ENCODE peak calls at places on chromosomes 16 and 17, in ten cellular contexts. O, Q, S, K, L, Y, P, A, X and D are unnamed samples.

GRCh38 chr17:48543854-48544355 is 1.0 kb downstream of the HOXB2 start:
- DNase-seq in O (no peak), Q (no peak), S (no peak), K (no peak), L (no peak), Y (no peak), P (peak; percentile 52), A (no peak), X (no peak), D (no peak)

GRCh38 chr16:12750554-12750918 is 53.2 kb downstream of the CPPED1 start:
- DNase-seq in O (no peak), Q (no peak), S (no peak), K (no peak), L (no peak), Y (no peak), P (no peak), A (no peak), X (no peak), D (no peak)

GRCh38 chr17:42438600-42439567 is 15.8 kb upstream of the CAVIN1 start:
- DNase-seq in O (peak; percentile 62), Q (peak; percentile 50), S (no peak), K (peak; percentile 50), L (peak; percentile 49), Y (no peak), P (peak; percentile 51), A (peak; percentile 54), X (no peak), D (peak; percentile 64)

GRCh38 chr16:72241930-72242329 is 70.0 kb upstream of the PMFBP1 start:
- DNase-seq in O (no peak), Q (peak; percentile 76), S (peak; percentile 24), K (no peak), L (no peak), Y (no peak), P (peak; percentile 72), A (peak; percentile 53), X (no peak), D (no peak)

GRCh38 chr17:39045948-39046679 is 78.9 kb upstream of the FBXO47 start:
- DNase-seq in O (no peak), Q (no peak), S (no peak), K (no peak), L (no peak), Y (no peak), P (no peak), A (no peak), X (no peak), D (no peak)

GRCh38 chr17:55812323-55812722 is 61.5 kb downstream of the PCTP start:
- DNase-seq in O (no peak), Q (no peak), S (no peak), K (no peak), L (no peak), Y (no peak), P (no peak), A (no peak), X (no peak), D (no peak)

GRCh38 chr16:77570574-77570973 is 135.7 kb upstream of the ADAMTS18 start:
- DNase-seq in O (no peak), Q (no peak), S (no peak), K (no peak), L (no peak), Y (no peak), P (no peak), A (no peak), X (no peak), D (no peak)

GRCh38 chr17:7782237-7782636 is 51.8 kb upstream of the KDM6B start:
- DNase-seq in O (no peak), Q (peak; percentile 67), S (no peak), K (no peak), L (no peak), Y (no peak), P (peak; percentile 60), A (peak; percentile 11), X (no peak), D (no peak)

GRCh38 chr17:14157822-14158221 is 78.8 kb downstream of the CDRT15 start:
- DNase-seq in O (no peak), Q (no peak), S (no peak), K (no peak), L (no peak), Y (no peak), P (no peak), A (no peak), X (no peak), D (no peak)

GRCh38 chr16:12096162-12096781 is 119.7 kb downstream of the SNX29 start:
- DNase-seq in O (no peak), Q (peak; percentile 78), S (no peak), K (no peak), L (no peak), Y (peak; percentile 17), P (no peak), A (no peak), X (no peak), D (no peak)

GRCh38 chr17:17884281-17885028 is 47.7 kb upstream of the SREBF1 start:
- DNase-seq in O (no peak), Q (no peak), S (no peak), K (no peak), L (no peak), Y (no peak), P (no peak), A (no peak), X (no peak), D (no peak)

DNA sequence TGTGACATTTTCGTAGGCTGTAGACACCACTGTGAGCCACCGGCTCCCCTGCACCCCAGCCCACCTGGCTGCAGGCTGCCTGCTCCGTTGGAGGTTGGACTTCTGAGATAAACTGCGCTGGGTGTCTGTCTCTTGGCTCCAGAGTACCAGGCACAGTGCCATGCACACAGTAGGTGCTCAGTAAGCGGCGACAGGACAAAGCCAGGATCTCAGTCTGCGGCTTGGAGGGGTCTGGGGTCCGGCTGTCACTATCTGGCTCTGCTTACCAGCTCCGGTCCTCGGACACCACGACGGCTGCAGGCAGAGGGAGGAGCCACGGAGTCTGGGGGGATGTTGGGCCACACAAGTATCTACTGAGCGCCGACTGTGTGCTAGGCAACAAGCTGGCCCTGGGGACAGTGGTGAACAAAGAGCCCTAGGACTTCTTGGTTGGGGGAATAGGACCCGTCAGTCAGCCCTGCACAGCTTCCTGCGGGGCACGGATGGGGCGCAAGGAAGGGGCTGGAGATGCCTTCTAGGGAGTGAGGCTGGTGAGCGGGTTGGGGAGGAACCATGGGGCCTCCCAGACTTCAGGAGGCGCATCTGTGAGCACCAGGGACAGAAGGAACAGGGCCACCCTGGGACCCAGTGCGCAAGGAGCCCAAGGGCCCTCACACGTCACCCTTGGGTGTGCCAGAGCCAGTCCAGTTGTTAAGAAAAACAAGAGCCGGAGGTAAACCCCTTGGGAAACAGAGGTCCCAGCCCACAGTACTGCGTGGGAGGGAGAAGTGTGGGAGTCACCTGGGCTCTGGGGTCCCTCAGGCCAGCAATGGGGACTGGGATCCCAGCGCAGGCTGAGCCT is 17.3 kb downstream of the JPH3 start:
- DNase-seq in O (no peak), Q (no peak), S (no peak), K (no peak), L (no peak), Y (no peak), P (no peak), A (no peak), X (no peak), D (no peak)
- H3K27me3 ChIP-seq in O (peaks cover 33% of the 10 kb centered on the region), Q (peaks cover 12% of the 10 kb centered on the region), S (no peaks in the 10 kb centered on the region), K (no peaks in the 10 kb centered on the region), L (no peaks in the 10 kb centered on the region), Y (peaks cover 24% of the 10 kb centered on the region), P (no peaks in the 10 kb centered on the region), A (peaks cover 8% of the 10 kb centered on the region), X (peaks cover 11% of the 10 kb centered on the region), D (no peaks in the 10 kb centered on the region)

DNA sequence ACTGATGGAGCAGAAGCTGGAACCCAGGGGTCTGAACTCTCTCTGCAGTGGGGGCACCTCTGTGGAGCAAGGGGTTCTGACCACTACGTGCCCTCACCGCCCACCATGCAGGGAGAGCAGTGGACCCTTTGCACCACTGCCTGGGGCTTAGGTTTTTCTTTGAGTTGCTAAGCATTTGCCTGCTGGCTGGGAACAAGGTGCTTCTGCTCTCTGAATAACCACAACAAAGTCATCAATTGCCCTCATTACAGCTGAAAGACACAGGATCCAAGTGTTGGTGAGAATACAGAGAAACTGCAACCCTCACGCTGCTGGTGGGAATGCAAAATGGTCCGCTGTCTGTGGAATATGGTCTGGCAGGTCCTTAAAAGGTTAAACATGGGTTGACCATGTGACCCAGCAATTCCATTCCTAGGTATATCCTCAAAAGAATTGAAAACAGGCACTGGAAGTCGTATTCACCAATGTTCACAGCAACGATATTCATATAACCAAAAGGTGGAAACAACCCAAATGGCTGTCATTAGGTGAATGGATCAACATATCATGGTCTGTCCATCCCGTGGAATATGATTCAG is 22.8 kb downstream of the NLRC3 start:
- DNase-seq in O (no peak), Q (no peak), S (no peak), K (no peak), L (no peak), Y (no peak), P (no peak), A (no peak), X (no peak), D (no peak)
- H3K36me3 ChIP-seq in O (peaks cover 19% of the 10 kb centered on the region), Q (no peaks in the 10 kb centered on the region), S (no peaks in the 10 kb centered on the region), K (peaks cover 80% of the 10 kb centered on the region), L (peaks cover 57% of the 10 kb centered on the region), Y (peaks cover 3% of the 10 kb centered on the region), P (no peaks in the 10 kb centered on the region), A (no peaks in the 10 kb centered on the region), X (no peaks in the 10 kb centered on the region), D (no peaks in the 10 kb centered on the region)

GRCh38 chr17:49690256-49690655 is 12.4 kb upstream of the SPOP start:
- DNase-seq in O (no peak), Q (no peak), S (no peak), K (no peak), L (no peak), Y (no peak), P (no peak), A (no peak), X (no peak), D (peak; percentile 27)
- H3K27me3 ChIP-seq in O (no peaks in the 10 kb centered on the region), Q (no peaks in the 10 kb centered on the region), S (no peaks in the 10 kb centered on the region), K (no peaks in the 10 kb centered on the region), L (no peaks in the 10 kb centered on the region), Y (no peaks in the 10 kb centered on the region), P (no peaks in the 10 kb centered on the region), A (no peaks in the 10 kb centered on the region), X (no peaks in the 10 kb centered on the region), D (no peaks in the 10 kb centered on the region)

GRCh38 chr17:65042911-65043310 is 13.6 kb downstream of the GNA13 start:
- DNase-seq in O (no peak), Q (no peak), S (no peak), K (no peak), L (no peak), Y (no peak), P (no peak), A (no peak), X (no peak), D (no peak)

GRCh38 chr17:65037157-65037556 is 19.4 kb downstream of the GNA13 start:
- DNase-seq in O (no peak), Q (no peak), S (no peak), K (no peak), L (no peak), Y (no peak), P (no peak), A (no peak), X (no peak), D (no peak)

GRCh38 chr17:65035704-65036103 is 20.8 kb downstream of the GNA13 start:
- DNase-seq in O (no peak), Q (no peak), S (no peak), K (no peak), L (no peak), Y (no peak), P (no peak), A (no peak), X (no peak), D (no peak)

GRCh38 chr17:65041518-65041917 is 15.0 kb downstream of the GNA13 start:
- DNase-seq in O (no peak), Q (no peak), S (no peak), K (peak; percentile 42), L (no peak), Y (no peak), P (no peak), A (no peak), X (no peak), D (no peak)

GRCh38 chr17:65039349-65039988 is 17.1 kb downstream of the GNA13 start:
- DNase-seq in O (no peak), Q (no peak), S (no peak), K (peak; percentile 75), L (no peak), Y (no peak), P (no peak), A (no peak), X (no peak), D (no peak)
- H3K36me3 ChIP-seq in O (peaks cover 17% of the 10 kb centered on the region), Q (peaks cover 3% of the 10 kb centered on the region), S (no peaks in the 10 kb centered on the region), K (no peaks in the 10 kb centered on the region), L (peaks cover 57% of the 10 kb centered on the region), Y (peaks cover 17% of the 10 kb centered on the region), P (no peaks in the 10 kb centered on the region), A (no peaks in the 10 kb centered on the region), X (no peaks in the 10 kb centered on the region), D (peaks cover 1% of the 10 kb centered on the region)